ENCODE peak calls at places on chromosome 2, in four cellular contexts. A, R, Z and M are unnamed samples.

GRCh38 chr2:67650292-67651133 is 253.4 kb downstream of the ETAA1 start:
- DNase-seq in A (no peak), R (no peak), Z (peak), M (peak)

GRCh38 chr2:124283090-124283489 is 258.0 kb downstream of the CNTNAP5 start:
- DNase-seq in A (no peak), R (no peak), Z (no peak), M (peak)

GRCh38 chr2:108855194-108855593 is 68.6 kb downstream of the CCDC138 start:
- DNase-seq in A (no peak), R (no peak), Z (no peak), M (no peak)

GRCh38 chr2:27977623-27978312 is 87.2 kb downstream of the BABAM2 start:
- DNase-seq in A (no peak), R (no peak), Z (no peak), M (no peak)

GRCh38 chr2:1453561-1453960 is 40.3 kb downstream of the TPO start:
- DNase-seq in A (no peak), R (no peak), Z (no peak), M (no peak)

GRCh38 chr2:27071990-27072830 is 756 bp upstream of the OST4 start:
- DNase-seq in A (no peak), R (peak), Z (peak), M (peak)

GRCh38 chr2:8882094-8882493 is 44.7 kb upstream of the KIDINS220 start:
- DNase-seq in A (no peak), R (no peak), Z (no peak), M (peak)

GRCh38 chr2:233840520-233840919 is 13.8 kb downstream of the HJURP start:
- DNase-seq in A (no peak), R (no peak), Z (no peak), M (no peak)

GRCh38 chr2:20451346-20451745 is 4.5 kb downstream of the RHOB start:
- DNase-seq in A (no peak), R (no peak), Z (no peak), M (no peak)

GRCh38 chr2:130985206-130985779 is 108.0 kb downstream of the FAM168B start:
- DNase-seq in A (no peak), R (no peak), Z (no peak), M (no peak)

GRCh38 chr2:237298323-237299118 is 115.4 kb downstream of the COL6A3 start:
- DNase-seq in A (no peak), R (no peak), Z (no peak), M (no peak)

GRCh38 chr2:38260469-38260868 is 116.6 kb downstream of the ATL2 start:
- DNase-seq in A (no peak), R (no peak), Z (no peak), M (no peak)

GRCh38 chr2:17962874-17963273 is 84.4 kb downstream of the KCNS3 start:
- DNase-seq in A (no peak), R (no peak), Z (no peak), M (no peak)

GRCh38 chr2:44753552-44754285 is 187.8 kb upstream of the SIX3 start:
- DNase-seq in A (no peak), R (no peak), Z (no peak), M (no peak)

GRCh38 chr2:234165421-234165820 is 114.9 kb downstream of the SPP2 start:
- DNase-seq in A (no peak), R (no peak), Z (no peak), M (no peak)

GRCh38 chr2:28009732-28010131 is 119.2 kb downstream of the BABAM2 start:
- DNase-seq in A (no peak), R (no peak), Z (no peak), M (no peak)

GRCh38 chr2:19329445-19329844 is 29.0 kb downstream of the OSR1 start:
- DNase-seq in A (no peak), R (no peak), Z (no peak), M (no peak)